ENCODE peak calls at places on chromosomes 13 and 19, in seven cellular contexts. T is PC-3, Q is colonic mucosa, H is NT2/D1, Z is HCT116, I is astrocyte, K is mammary epithelial cell. V is an unnamed sample.
A peak's percentile ranks its signal among the peaks of the same experiment; 100 is the strongest.

GRCh38 chr13:99265823-99266426 is 7.7 kb upstream of the GPR18 start:
- DNase-seq in T (peak; percentile 61), Q (no peak), H (no peak), Z (peak; percentile 40), I (peak; percentile 27), K (peak; percentile 26), V (no peak)

GRCh38 chr19:43780706-43781525 is at the start of gene KCNN4:
- DNase-seq in T (peak; percentile 77), Q (peak; percentile 81), H (no peak), Z (peak; percentile 71), I (peak; percentile 91), K (peak; percentile 96), V (peak; percentile 74)

GRCh38 chr19:29446331-29446730 is 79.5 kb upstream of the VSTM2B start:
- DNase-seq in T (no peak), Q (no peak), H (no peak), Z (no peak), I (no peak), K (no peak), V (no peak)

GRCh38 chr19:48772503-48772953 is 17.2 kb downstream of the FGF21 start:
- DNase-seq in T (no peak), Q (no peak), H (no peak), Z (no peak), I (no peak), K (no peak), V (no peak)

GRCh38 chr13:92842145-92842544 is 384.5 kb upstream of the GPC6 start:
- DNase-seq in T (peak; percentile 25), Q (no peak), H (no peak), Z (no peak), I (peak; percentile 96), K (peak; percentile 65), V (no peak)

GRCh38 chr13:88429862-88430261 is 758.7 kb downstream of the SLITRK5 start:
- DNase-seq in T (no peak), Q (no peak), H (no peak), Z (no peak), I (no peak), K (no peak), V (no peak)

GRCh38 chr19:15550847-15551182 is 42.5 kb downstream of the CYP4F22 start:
- DNase-seq in T (no peak), Q (no peak), H (peak; percentile 8), Z (no peak), I (no peak), K (no peak), V (no peak)

GRCh38 chr13:80654638-80655249 is 313.8 kb upstream of the SPRY2 start:
- DNase-seq in T (no peak), Q (no peak), H (no peak), Z (no peak), I (no peak), K (no peak), V (peak; percentile 64)

GRCh38 chr13:112434937-112435523 is 58.9 kb downstream of the SPACA7 start:
- DNase-seq in T (no peak), Q (no peak), H (no peak), Z (no peak), I (no peak), K (no peak), V (no peak)

DNA sequence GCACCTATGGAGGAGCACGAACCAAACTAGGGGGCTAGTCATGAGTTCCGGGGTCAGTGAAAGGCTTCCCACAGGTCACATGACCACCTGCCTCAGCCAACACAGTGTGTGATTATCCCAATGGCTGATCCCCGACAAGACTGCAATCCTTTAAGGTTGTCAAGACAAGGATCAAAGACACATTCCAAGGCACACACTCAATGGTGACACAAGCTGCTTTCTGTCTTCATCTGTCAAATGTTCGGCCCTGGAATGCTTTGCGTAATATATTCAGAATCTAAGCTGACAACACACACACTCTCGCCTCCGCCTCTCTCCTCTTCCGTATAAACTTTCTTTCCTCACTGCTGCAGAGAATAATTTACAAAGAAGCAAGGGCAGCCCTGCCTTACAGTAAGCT is 11.7 kb downstream of the RANBP3 start:
- DNase-seq in T (no peak), Q (no peak), H (no peak), Z (no peak), I (peak; percentile 71), K (no peak), V (no peak)
- H3K4me1 ChIP-seq in T (peaks cover 14% of the 10 kb centered on the region), Q (peaks cover 21% of the 10 kb centered on the region), H (peaks cover 24% of the 10 kb centered on the region), Z (no peaks in the 10 kb centered on the region), I (peaks cover 24% of the 10 kb centered on the region), K (peaks cover 24% of the 10 kb centered on the region), V (peaks cover 51% of the 10 kb centered on the region)

GRCh38 chr19:6059396-6059947 is 50.8 kb downstream of the RFX2 start:
- DNase-seq in T (no peak), Q (no peak), H (no peak), Z (no peak), I (no peak), K (no peak), V (peak; percentile 32)

GRCh38 chr19:6061420-6062130 is 48.7 kb downstream of the RFX2 start:
- DNase-seq in T (no peak), Q (peak; percentile 39), H (no peak), Z (no peak), I (no peak), K (no peak), V (peak; percentile 41)

GRCh38 chr19:6062274-6062673 is 48.0 kb downstream of the RFX2 start:
- DNase-seq in T (no peak), Q (peak; percentile 73), H (no peak), Z (no peak), I (peak; percentile 40), K (no peak), V (peak; percentile 70)

GRCh38 chr19:6059996-6060599 is 50.2 kb downstream of the RFX2 start:
- DNase-seq in T (no peak), Q (peak; percentile 16), H (no peak), Z (no peak), I (no peak), K (no peak), V (peak; percentile 25)

DNA sequence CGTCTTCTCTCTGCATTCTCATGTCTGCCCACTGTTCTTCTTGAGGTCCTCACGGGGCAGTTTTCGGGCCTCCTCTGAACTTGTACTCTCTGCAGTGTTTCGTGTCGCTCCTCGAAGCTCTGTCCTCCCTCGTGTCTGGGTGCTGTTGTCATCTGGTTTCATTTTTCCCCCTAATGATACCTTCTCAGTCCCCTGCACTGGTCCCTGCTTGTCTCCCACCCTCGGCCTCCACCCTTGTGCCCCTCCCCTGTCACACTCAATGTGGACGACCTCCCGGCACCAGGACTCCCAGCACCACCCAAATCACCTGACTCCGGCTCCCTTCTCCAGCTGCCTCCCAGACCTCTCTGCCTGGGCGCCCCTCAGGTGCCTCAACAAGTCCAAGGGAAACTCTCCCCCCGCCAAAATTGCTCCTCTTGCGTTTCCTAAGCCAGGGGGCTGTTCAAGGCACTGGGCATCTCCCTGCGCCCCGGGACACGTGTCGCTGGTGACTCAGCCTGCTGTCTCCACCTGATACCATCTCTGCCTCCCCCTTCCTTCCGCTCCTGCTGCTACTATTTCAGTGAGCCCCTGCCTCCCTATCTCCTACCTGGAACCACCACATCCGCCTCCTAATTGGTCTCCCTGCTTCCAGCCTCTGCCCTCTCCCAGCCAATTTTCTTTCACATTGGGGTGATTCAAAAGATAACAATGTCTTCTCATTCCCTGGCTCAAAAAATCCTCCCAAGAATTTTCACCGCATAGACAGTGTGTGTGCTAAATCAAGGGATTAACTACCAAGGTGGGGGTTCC is 49.5 kb downstream of the RFX2 start:
- DNase-seq in T (peak; percentile 59), Q (peak; percentile 32), H (no peak), Z (no peak), I (peak; percentile 87), K (peak; percentile 87), V (peak; percentile 73)
- H3K9ac ChIP-seq in T (no peak overlapping the region), Q (no peak overlapping the region), H (no peak overlapping the region), Z (peak overlapping the region; percentile 29), I (peak overlapping the region; percentile 55), K (peak overlapping the region; percentile 81), V (no peak overlapping the region)

GRCh38 chr19:5631511-5632240 is 8.8 kb downstream of the SAFB start:
- DNase-seq in T (no peak), Q (no peak), H (no peak), Z (no peak), I (no peak), K (no peak), V (no peak)
- H3K4me1 ChIP-seq in T (no peaks in the 10 kb centered on the region), Q (peaks cover 13% of the 10 kb centered on the region), H (peaks cover 9% of the 10 kb centered on the region), Z (no peaks in the 10 kb centered on the region), I (peaks cover 8% of the 10 kb centered on the region), K (no peaks in the 10 kb centered on the region), V (peaks cover 21% of the 10 kb centered on the region)

GRCh38 chr19:5969476-5969875 is 8.5 kb downstream of the RANBP3 start:
- DNase-seq in T (no peak), Q (no peak), H (no peak), Z (no peak), I (no peak), K (no peak), V (peak; percentile 28)

GRCh38 chr19:5967994-5968430 is 9.9 kb downstream of the RANBP3 start:
- DNase-seq in T (peak; percentile 81), Q (peak; percentile 90), H (peak; percentile 48), Z (peak; percentile 50), I (peak; percentile 66), K (peak; percentile 67), V (peak; percentile 58)

GRCh38 chr19:5967571-5967970 is 10.4 kb downstream of the RANBP3 start:
- DNase-seq in T (no peak), Q (no peak), H (no peak), Z (no peak), I (no peak), K (no peak), V (peak; percentile 43)

GRCh38 chr19:5966941-5967340 is 11.0 kb downstream of the RANBP3 start:
- DNase-seq in T (no peak), Q (no peak), H (no peak), Z (no peak), I (no peak), K (no peak), V (no peak)

GRCh38 chr19:5968431-5969373 is 9.2 kb downstream of the RANBP3 start:
- DNase-seq in T (no peak), Q (no peak), H (no peak), Z (no peak), I (peak; percentile 25), K (peak; percentile 58), V (peak; percentile 68)
- H3K9ac ChIP-seq in T (no peak overlapping the region), Q (peak overlapping the region; percentile 35), H (peak overlapping the region; percentile 6), Z (peak overlapping the region; percentile 11), I (peak overlapping the region; percentile 24), K (no peak overlapping the region), V (peak overlapping the region; percentile 72)

GRCh38 chr19:14117668-14118164 is at the start of gene PRKACA:
- DNase-seq in T (peak; percentile 99), Q (peak; percentile 98), H (peak; percentile 99), Z (peak; percentile 96), I (peak; percentile 97), K (peak; percentile 100), V (peak; percentile 100)
- H3K4me1 ChIP-seq in T (peaks cover 17% of the 10 kb centered on the region), Q (peaks cover 10% of the 10 kb centered on the region), H (peaks cover 15% of the 10 kb centered on the region), Z (peaks cover 32% of the 10 kb centered on the region), I (peaks cover 28% of the 10 kb centered on the region), K (peaks cover 36% of the 10 kb centered on the region), V (peaks cover 32% of the 10 kb centered on the region)